ENCODE peak calls at places on chromosomes 5 and 9, in four cellular contexts. A is IMR-90, I is K562, D is HepG2. L is an unnamed sample.

GRCh38 chr9:32783168-32783891 is at the start of gene TMEM215:
- DNase-seq in A (no peak), D (no peak), I (no peak), L (peak)

GRCh38 chr5:39624268-39624886 is 199.6 kb upstream of the DAB2 start:
- DNase-seq in A (peak), D (peak), I (no peak), L (peak)

GRCh38 chr9:86585422-86586143 is 231.4 kb upstream of the TUT7 start:
- DNase-seq in A (peak), I (no peak), D (no peak), L (no peak)

GRCh38 chr9:13388157-13388556 is 108.7 kb upstream of the MPDZ start:
- DNase-seq in I (no peak), D (no peak), A (no peak), L (no peak)

GRCh38 chr9:109574061-109574882 is 76.2 kb upstream of the PTPN3 start:
- DNase-seq in A (peak), D (peak), I (peak), L (peak)

GRCh38 chr5:139982157-139982974 is 60.7 kb downstream of the NRG2 start:
- DNase-seq in D (no peak), A (peak), I (peak), L (no peak)

GRCh38 chr9:14343948-14344547 is 30.1 kb upstream of the NFIB start:
- DNase-seq in D (no peak), A (no peak), I (no peak), L (no peak)

GRCh38 chr5:68482199-68482598 is 266.6 kb downstream of the PIK3R1 start:
- DNase-seq in A (peak), D (no peak), I (peak), L (no peak)

GRCh38 chr5:41252036-41252435 is 38.7 kb upstream of the C6 start:
- DNase-seq in D (no peak), A (peak), I (no peak), L (no peak)

GRCh38 chr5:147857302-147858129 is 21.0 kb upstream of the SCGB3A2 start:
- DNase-seq in D (peak), A (peak), I (peak), L (peak)

GRCh38 chr5:91848453-91848852 is 465.3 kb upstream of the ARRDC3 start:
- DNase-seq in I (no peak), D (peak), A (peak), L (peak)

GRCh38 chr5:98927242-98927987 is 1.4 kb downstream of the CHD1 start:
- DNase-seq in D (no peak), A (peak), I (peak), L (peak)

GRCh38 chr9:116816484-116816883 is 129.4 kb downstream of the TRIM32 start:
- DNase-seq in D (no peak), I (no peak), A (no peak), L (no peak)

GRCh38 chr5:14197056-14197455 is 53.9 kb downstream of the TRIO start:
- DNase-seq in D (no peak), A (no peak), I (no peak), L (no peak)

GRCh38 chr9:71692337-71692736 is 76.0 kb downstream of the CEMIP2 start:
- DNase-seq in I (no peak), A (peak), D (no peak), L (no peak)

GRCh38 chr9:124854161-124854560 is 901 bp downstream of the WDR38 start:
- DNase-seq in I (no peak), D (no peak), A (no peak), L (no peak)

GRCh38 chr5:135221696-135222095 is 177.3 kb downstream of the MACROH2A1 start:
- DNase-seq in I (no peak), D (no peak), A (no peak), L (no peak)

GRCh38 chr5:159132429-159133040 is 32.8 kb upstream of the EBF1 start:
- DNase-seq in D (no peak), A (no peak), I (no peak), L (no peak)

GRCh38 chr9:90726215-90726614 is 75.4 kb upstream of the SYK start:
- DNase-seq in A (no peak), D (peak), I (peak), L (no peak)

GRCh38 chr9:35162605-35163315 is 951 bp downstream of the UNC13B start:
- DNase-seq in D (no peak), I (no peak), A (no peak), L (no peak)

GRCh38 chr9:116694892-116695291 is 7.8 kb downstream of the TRIM32 start:
- DNase-seq in I (no peak), A (no peak), D (no peak), L (no peak)

GRCh38 chr5:73030995-73031394 is 75.2 kb downstream of the FCHO2 start:
- DNase-seq in A (peak), I (no peak), D (peak), L (peak)

GRCh38 chr5:102807878-102808502 is 52.9 kb downstream of the PAM start:
- DNase-seq in D (no peak), A (peak), I (no peak), L (peak)

GRCh38 chr9:136441191-136441680 is 1.6 kb upstream of the INPP5E start:
- DNase-seq in D (no peak), A (peak), I (no peak), L (no peak)

GRCh38 chr5:63573402-63573801 is 388.8 kb downstream of the HTR1A start:
- DNase-seq in D (no peak), A (no peak), I (no peak), L (no peak)

GRCh38 chr9:97740848-97741821 is 44.0 kb upstream of the XPA start:
- DNase-seq in D (no peak), A (peak), I (peak), L (no peak)

GRCh38 chr9:108225371-108225905 is 630.3 kb downstream of the ACTL7B start:
- DNase-seq in I (no peak), A (no peak), D (no peak), L (no peak)

GRCh38 chr5:53934126-53934856 is 373.9 kb downstream of the NDUFS4 start:
- DNase-seq in D (no peak), A (peak), I (no peak), L (no peak)

GRCh38 chr5:139700711-139701693 is 52.9 kb downstream of the CXXC5 start:
- DNase-seq in D (peak), I (peak), A (no peak), L (no peak)

GRCh38 chr9:135081731-135082130 is 5.7 kb upstream of the OLFM1 start:
- DNase-seq in I (no peak), D (no peak), A (no peak), L (no peak)

GRCh38 chr5:113153512-113154097 is 177.0 kb downstream of the DCP2 start:
- DNase-seq in D (no peak), A (peak), I (no peak), L (no peak)

GRCh38 chr9:83509372-83509771 is 28.8 kb downstream of the FRMD3 start:
- DNase-seq in I (no peak), D (no peak), A (no peak), L (no peak)

GRCh38 chr5:26003966-26004365 is 1034.4 kb downstream of the CDH9 start:
- DNase-seq in D (no peak), I (no peak), A (no peak), L (peak)

GRCh38 chr5:149289307-149289706 is 17.6 kb downstream of the AFAP1L1 start:
- DNase-seq in A (peak), D (no peak), I (no peak), L (no peak)

GRCh38 chr5:10896016-10896415 is 135.0 kb upstream of the DAP start:
- DNase-seq in I (no peak), D (peak), A (no peak), L (no peak)

GRCh38 chr5:135978212-135978631 is 23.4 kb upstream of the LECT2 start:
- DNase-seq in I (no peak), A (no peak), D (no peak), L (no peak)

GRCh38 chr5:57002959-57003485 is 51.1 kb upstream of the MIER3 start:
- DNase-seq in D (no peak), I (no peak), A (no peak), L (no peak)

GRCh38 chr9:33165263-33166151 is 1.6 kb downstream of the B4GALT1 start:
- DNase-seq in I (peak), D (peak), A (peak), L (peak)

GRCh38 chr5:143562935-143563334 is 159.4 kb upstream of the NR3C1 start:
- DNase-seq in I (no peak), A (peak), D (peak), L (no peak)

GRCh38 chr9:4293293-4293931 is 6.5 kb downstream of the GLIS3 start:
- DNase-seq in I (no peak), A (peak), D (no peak), L (peak)
- TF ChIP-seq USF2 in I (no peak), A (no peak), D (no peak), L (no peak)

GRCh38 chr5:171845857-171846785 is 60.5 kb downstream of the SMIM23 start:
- DNase-seq in D (no peak), A (peak), I (peak), L (no peak)
- TF ChIP-seq MAZ in D (no peak), A (no peak), I (no peak), L (no peak)

DNA sequence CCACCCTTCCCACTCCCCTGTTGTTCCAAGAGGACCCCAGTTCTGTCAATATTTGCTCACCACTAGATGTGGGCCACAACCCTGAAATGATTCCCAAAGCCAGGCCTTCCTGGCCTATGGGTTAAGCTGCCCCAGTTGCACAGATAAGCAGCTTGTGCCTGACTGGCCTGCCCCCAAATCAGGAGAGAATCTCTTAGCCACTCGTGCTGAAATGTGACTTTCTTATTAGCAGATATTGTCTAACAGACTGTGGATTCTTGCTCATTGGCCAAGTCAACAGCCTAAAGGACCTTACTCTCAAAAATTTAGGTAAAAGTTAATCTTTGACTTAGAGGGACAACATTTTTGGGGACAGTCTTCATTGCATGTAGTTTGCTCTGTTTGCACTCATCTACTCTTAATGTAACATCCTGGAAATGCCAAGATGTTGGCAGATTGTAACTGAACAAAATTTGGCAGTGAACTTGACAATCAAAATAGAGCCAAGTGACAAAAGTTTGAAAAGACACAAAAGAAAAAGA is 29.2 kb upstream of the FSD1L start:
- DNase-seq in D (peak), A (no peak), I (no peak), L (no peak)
- TF ChIP-seq USF2 in D (no peak), A (no peak), I (no peak), L (no peak)

DNA sequence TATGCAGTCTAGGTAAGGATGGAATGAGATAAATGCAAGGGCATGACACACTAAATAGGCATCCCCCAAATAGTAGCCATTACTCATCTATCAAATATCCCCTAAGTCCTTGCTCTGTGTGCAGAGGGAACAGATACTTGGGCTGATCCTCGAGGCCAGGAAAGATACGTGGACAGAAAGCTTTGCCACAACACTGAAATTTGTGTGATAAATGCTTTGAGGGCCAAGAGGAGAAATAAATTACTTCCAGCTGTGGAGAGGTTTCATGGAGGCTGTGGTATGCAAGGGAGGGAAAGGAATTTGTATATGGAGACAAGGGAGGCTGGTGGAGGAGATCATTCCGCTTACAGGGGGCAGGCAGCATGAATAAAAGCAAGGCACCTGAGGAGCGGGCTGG is 18.5 kb downstream of the ATOX1 start:
- DNase-seq in I (no peak), A (peak), D (no peak), L (peak)
- TF ChIP-seq MAZ in I (no peak), A (no peak), D (no peak), L (no peak)

GRCh38 chr9:38061326-38061947 is 7.6 kb downstream of the SHB start:
- DNase-seq in A (no peak), I (no peak), D (no peak), L (no peak)

GRCh38 chr9:38058452-38059232 is 10.4 kb downstream of the SHB start:
- DNase-seq in A (no peak), I (no peak), D (no peak), L (no peak)

GRCh38 chr9:38057416-38058195 is 11.4 kb downstream of the SHB start:
- DNase-seq in I (no peak), A (no peak), D (no peak), L (no peak)

GRCh38 chr9:38060688-38061087 is 8.3 kb downstream of the SHB start:
- DNase-seq in I (no peak), D (no peak), A (no peak), L (no peak)

DNA sequence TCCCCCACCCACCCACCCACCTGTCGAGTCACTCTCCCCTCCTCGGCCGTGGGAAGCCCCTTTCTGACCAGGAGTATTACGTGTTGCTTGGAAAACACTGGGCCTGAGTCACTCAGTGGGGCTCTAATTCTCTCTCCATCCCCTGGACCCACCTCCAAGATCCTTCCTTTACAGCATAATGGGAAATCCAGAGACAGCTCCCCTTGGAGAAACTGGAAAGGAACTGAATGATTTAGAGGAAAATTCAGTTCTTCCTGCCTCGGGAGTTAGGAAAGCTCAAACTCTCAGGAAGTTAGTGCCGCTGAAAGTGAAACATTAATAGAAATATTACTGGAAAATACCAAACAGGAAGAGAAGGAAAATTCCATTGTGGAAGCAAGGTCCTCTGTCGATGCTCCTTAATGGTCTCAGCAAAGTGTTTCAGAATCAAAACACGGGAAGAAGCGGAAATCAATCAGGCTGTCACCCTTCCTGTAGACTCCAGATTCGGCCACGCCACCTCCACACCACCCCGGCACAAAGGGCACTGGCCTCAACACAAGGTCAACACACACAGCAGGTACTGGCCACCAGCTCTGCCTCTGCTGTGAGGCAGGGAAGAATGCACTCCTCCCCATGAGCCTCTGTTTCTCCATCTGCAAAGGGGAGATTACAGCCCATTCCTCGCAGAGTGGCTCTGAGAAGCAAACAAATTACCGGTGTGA is 9.6 kb downstream of the SHB start:
- DNase-seq in A (peak), I (no peak), D (peak), L (no peak)
- TF ChIP-seq USF2 in A (no peak), I (no peak), D (no peak), L (no peak)

GRCh38 chr9:1140057-1140456 is 89.9 kb downstream of the DMRT2 start:
- DNase-seq in A (no peak), D (no peak), I (no peak), L (no peak)
- TF ChIP-seq MAZ in A (no peak), D (no peak), I (no peak), L (no peak)

GRCh38 chr9:132141948-132142594 is 19.8 kb upstream of the NTNG2 start:
- DNase-seq in I (no peak), A (no peak), D (no peak), L (peak)
- TF ChIP-seq USF2 in I (no peak), A (no peak), D (no peak), L (no peak)

GRCh38 chr5:80935811-80936385 is 24.3 kb upstream of the RASGRF2 start:
- DNase-seq in A (no peak), I (peak), D (peak), L (no peak)

GRCh38 chr5:80937591-80937990 is 22.6 kb upstream of the RASGRF2 start:
- DNase-seq in D (no peak), I (no peak), A (peak), L (peak)

GRCh38 chr5:80941496-80941895 is 18.7 kb upstream of the RASGRF2 start:
- DNase-seq in A (no peak), I (no peak), D (no peak), L (no peak)
- TF ChIP-seq MAZ in A (no peak), I (no peak), D (no peak), L (no peak)

GRCh38 chr9:79980440-79980839 is 408.7 kb downstream of the TLE4 start:
- DNase-seq in A (no peak), D (no peak), I (no peak), L (no peak)

GRCh38 chr9:79985276-79985675 is 413.5 kb downstream of the TLE4 start:
- DNase-seq in D (no peak), A (no peak), I (no peak), L (no peak)

GRCh38 chr9:79988126-79988525 is 416.4 kb downstream of the TLE4 start:
- DNase-seq in D (no peak), I (no peak), A (no peak), L (no peak)

GRCh38 chr9:79986437-79986836 is 414.7 kb downstream of the TLE4 start:
- DNase-seq in A (no peak), I (no peak), D (no peak), L (no peak)

GRCh38 chr9:79984429-79985067 is 412.8 kb downstream of the TLE4 start:
- DNase-seq in A (no peak), I (no peak), D (no peak), L (no peak)
- TF ChIP-seq USF2 in A (no peak), I (no peak), D (no peak), L (no peak)

GRCh38 chr9:127608104-127608966 is 3.7 kb upstream of the STXBP1 start:
- DNase-seq in A (peak), D (peak), I (peak), L (peak)

GRCh38 chr9:127611796-127612790 is at the start of gene STXBP1:
- DNase-seq in A (peak), I (peak), D (peak), L (peak)

GRCh38 chr9:127614961-127615360 is 2.9 kb downstream of the STXBP1 start:
- DNase-seq in I (no peak), D (no peak), A (no peak), L (no peak)

GRCh38 chr9:127612993-127613954 is 1.2 kb downstream of the STXBP1 start:
- DNase-seq in A (peak), D (no peak), I (peak), L (peak)
- TF ChIP-seq MAZ in A (peak), D (no peak), I (peak), L (no peak)